ENCODE peak calls at places on chromosome 10, in five cellular contexts. L is H1, B is GM12878, C is SK-N-SH, A is HepG2. H is an unnamed sample.
A peak's percentile ranks its signal among the peaks of the same experiment; 100 is the strongest.

GRCh38 chr10:63883861-63884260 is 362.7 kb downstream of the REEP3 start:
- DNase-seq in L (no peak), B (no peak), C (no peak), A (no peak), H (no peak)

GRCh38 chr10:69492091-69492745 is 41.0 kb downstream of the TSPAN15 start:
- DNase-seq in L (no peak), B (no peak), C (no peak), A (no peak), H (no peak)

GRCh38 chr10:68367121-68367520 is 34.4 kb upstream of the PBLD start:
- DNase-seq in L (no peak), B (no peak), C (no peak), A (no peak), H (no peak)

GRCh38 chr10:63554666-63555065 is 33.5 kb downstream of the REEP3 start:
- DNase-seq in L (no peak), B (peak; percentile 19), C (no peak), A (no peak), H (no peak)

GRCh38 chr10:69800109-69800508 is 1.6 kb upstream of the COL13A1 start:
- DNase-seq in L (no peak), B (no peak), C (peak; percentile 73), A (peak; percentile 65), H (peak; percentile 65)

GRCh38 chr10:70362357-70362756 is 20.1 kb downstream of the LRRC20 start:
- DNase-seq in L (no peak), B (no peak), C (no peak), A (no peak), H (no peak)

GRCh38 chr10:108970016-108970415 is 953.3 kb downstream of the XPNPEP1 start:
- DNase-seq in L (peak; percentile 1), B (no peak), C (no peak), A (no peak), H (no peak)

GRCh38 chr10:73650537-73651331 is 5.1 kb downstream of the SYNPO2L start:
- DNase-seq in L (no peak), B (peak; percentile 65), C (no peak), A (no peak), H (no peak)

GRCh38 chr10:99619090-99619800 is 994 bp downstream of the SLC25A28 start:
- DNase-seq in L (no peak), B (peak; percentile 39), C (no peak), A (no peak), H (no peak)

GRCh38 chr10:6607187-6607586 is 27.1 kb upstream of the PRKCQ start:
- DNase-seq in L (no peak), B (no peak), C (no peak), A (no peak), H (no peak)

GRCh38 chr10:5575482-5576153 is 50.9 kb downstream of the CALML3 start:
- DNase-seq in L (no peak), B (no peak), C (no peak), A (no peak), H (no peak)

GRCh38 chr10:99522511-99523250 is 10.1 kb upstream of the NKX2-3 start:
- DNase-seq in L (no peak), B (no peak), C (peak; percentile 36), A (no peak), H (no peak)

GRCh38 chr10:47340613-47341170 is 7.5 kb upstream of the RBP3 start:
- DNase-seq in L (peak; percentile 51), B (peak; percentile 9), C (peak; percentile 83), A (peak; percentile 47), H (peak; percentile 85)

GRCh38 chr10:103510791-103511757 is 17.6 kb downstream of the NEURL1 start:
- DNase-seq in L (no peak), B (no peak), C (peak; percentile 1), A (no peak), H (no peak)

GRCh38 chr10:87818505-87819273 is 663 bp upstream of the ATAD1 start:
- DNase-seq in L (no peak), B (peak; percentile 63), C (peak; percentile 51), A (no peak), H (peak; percentile 37)

GRCh38 chr10:4780782-4781181 is 45.2 kb upstream of the AKR1E2 start:
- DNase-seq in L (no peak), B (no peak), C (peak; percentile 21), A (no peak), H (no peak)

DNA sequence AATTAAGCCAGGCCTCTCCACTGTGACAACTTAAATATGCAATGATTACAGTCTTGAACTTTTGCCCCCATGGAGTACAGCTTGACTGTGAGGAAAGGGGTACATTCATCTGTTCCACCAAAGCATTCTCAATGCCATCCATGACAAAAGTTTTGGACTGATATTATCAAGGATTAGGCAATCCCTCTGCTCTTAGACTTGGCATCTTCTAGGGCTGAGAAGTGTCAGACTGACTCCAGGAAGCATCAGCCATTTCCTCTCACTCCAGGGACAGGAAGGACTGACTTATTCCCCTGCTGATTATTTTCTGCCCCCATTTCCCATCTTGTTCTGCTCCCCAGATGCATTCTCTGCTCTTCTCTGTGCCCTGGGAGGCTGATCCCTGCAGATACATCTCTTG is 69.7 kb downstream of the ZNF365 start:
- DNase-seq in L (no peak), B (no peak), C (no peak), A (no peak), H (no peak)
- TF ChIP-seq MAX in L (no peak), B (no peak), C (no peak), A (no peak), H (no peak)

GRCh38 chr10:78286186-78286585 is 252.5 kb downstream of the RPS24 start:
- DNase-seq in L (no peak), B (no peak), C (peak; percentile 48), A (no peak), H (no peak)

GRCh38 chr10:78287618-78288017 is 254.0 kb downstream of the RPS24 start:
- DNase-seq in L (no peak), B (no peak), C (no peak), A (no peak), H (no peak)

GRCh38 chr10:78290131-78290750 is 256.6 kb downstream of the RPS24 start:
- DNase-seq in L (no peak), B (no peak), C (no peak), A (no peak), H (no peak)

GRCh38 chr10:78286675-78287074 is 253.0 kb downstream of the RPS24 start:
- DNase-seq in L (no peak), B (no peak), C (no peak), A (no peak), H (no peak)

GRCh38 chr10:78288716-78289115 is 255.1 kb downstream of the RPS24 start:
- DNase-seq in L (no peak), B (no peak), C (peak; percentile 53), A (no peak), H (no peak)
- TF ChIP-seq GABPA in L (no peak), B (no peak), C (no peak), A (no peak), H (no peak)

GRCh38 chr10:76721891-76722505 is 915.6 kb downstream of the KCNMA1 start:
- DNase-seq in L (no peak), B (no peak), C (no peak), A (no peak), H (no peak)
- TF ChIP-seq MAX in L (no peak), B (no peak), C (no peak), A (no peak), H (no peak)

DNA sequence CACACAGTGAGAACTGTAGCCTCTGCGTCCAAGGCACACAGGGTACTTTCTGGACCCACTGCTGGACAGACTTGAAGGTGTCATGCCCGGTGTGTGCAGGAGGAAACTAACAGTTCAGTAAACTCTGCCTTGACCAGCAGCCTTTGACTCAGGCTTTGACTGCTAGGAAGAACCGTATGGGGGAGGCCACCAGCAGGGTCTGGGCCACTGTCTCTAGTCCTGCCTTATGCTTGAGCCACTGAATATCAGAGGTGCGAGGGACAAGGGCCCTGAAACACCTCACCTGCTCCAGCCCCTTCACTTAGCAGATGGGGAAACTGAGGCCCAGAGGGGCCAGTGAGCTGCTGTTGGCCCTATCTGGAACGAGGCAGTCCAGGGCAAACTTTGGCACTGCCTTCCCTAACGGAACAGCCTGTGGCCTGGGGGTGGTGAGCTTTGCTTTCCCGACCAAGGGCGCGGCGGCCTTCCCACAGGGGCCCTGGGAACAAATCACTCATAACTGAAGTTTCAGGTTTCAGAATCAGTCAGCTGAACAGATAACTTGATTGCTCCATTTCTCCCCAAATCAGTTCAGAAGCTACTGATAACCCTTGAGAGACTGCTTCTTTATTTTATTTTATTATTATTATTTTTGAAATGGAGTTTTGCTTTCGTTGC is 130.0 kb downstream of the FAM53B start:
- DNase-seq in L (no peak), B (peak; percentile 58), C (no peak), A (no peak), H (no peak)
- TF ChIP-seq GABPA in L (no peak), B (no peak), C (no peak), A (no peak), H (no peak)

GRCh38 chr10:90920986-90921643 is at the start of gene ANKRD1:
- DNase-seq in L (peak; percentile 67), B (no peak), C (no peak), A (peak; percentile 99), H (no peak)
- TF ChIP-seq MAX in L (no peak), B (no peak), C (peak; percentile 17), A (no peak), H (no peak)

GRCh38 chr10:53314856-53315255 is 542.3 kb upstream of the MBL2 start:
- DNase-seq in L (no peak), B (no peak), C (no peak), A (no peak), H (no peak)
- TF ChIP-seq GABPA in L (no peak), B (no peak), C (no peak), A (no peak), H (no peak)

GRCh38 chr10:43782814-43783213 is 134.1 kb upstream of the ZNF32 start:
- DNase-seq in L (no peak), B (no peak), C (no peak), A (no peak), H (no peak)

GRCh38 chr10:43774234-43774769 is 125.6 kb upstream of the ZNF32 start:
- DNase-seq in L (no peak), B (no peak), C (no peak), A (no peak), H (no peak)

GRCh38 chr10:43775379-43775778 is 126.7 kb upstream of the ZNF32 start:
- DNase-seq in L (no peak), B (no peak), C (no peak), A (no peak), H (no peak)

GRCh38 chr10:43781480-43782361 is 133.0 kb upstream of the ZNF32 start:
- DNase-seq in L (no peak), B (peak; percentile 13), C (peak; percentile 64), A (peak; percentile 6), H (peak; percentile 3)

DNA sequence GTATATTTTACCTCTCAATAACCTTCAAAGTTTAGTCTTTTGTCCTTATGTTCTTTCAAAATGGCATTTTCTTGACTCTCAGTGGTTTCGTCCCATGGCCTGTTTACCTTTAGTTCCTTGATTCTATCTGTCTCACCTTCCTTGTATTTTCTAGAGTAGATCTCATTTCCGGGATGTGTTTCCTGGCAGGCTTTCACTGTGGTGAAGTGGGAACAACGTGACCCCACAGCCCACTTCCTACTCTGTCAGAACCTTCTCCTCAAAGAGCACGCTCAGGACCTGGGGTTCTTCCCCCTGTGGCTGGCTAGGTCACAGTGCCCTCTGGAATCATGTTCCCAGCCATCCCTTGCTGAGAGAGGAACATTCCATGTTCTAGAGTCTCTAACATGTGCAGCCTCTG is 129.9 kb upstream of the ZNF32 start:
- DNase-seq in L (no peak), B (no peak), C (no peak), A (no peak), H (no peak)
- TF ChIP-seq MAX in L (no peak), B (no peak), C (no peak), A (no peak), H (no peak)